ENCODE peak calls at places on chromosomes 7 and 10, in seven cellular contexts. X is naive thymus-derived CD4-positive, alpha-beta T cell; A is tibial artery; N is right cardiac atrium; G is mammary epithelial cell; Y is psoas muscle; D is uterus. K is an unnamed sample.

GRCh38 chr10:89646833-89647570 is 2.0 kb upstream of the PANK1 start:
- DNase-seq in X (no peak), A (no peak), N (no peak), G (no peak), Y (no peak), D (no peak), K (no peak)

GRCh38 chr7:42722726-42723125 is 189.1 kb downstream of the C7orf25 start:
- DNase-seq in X (no peak), A (no peak), N (no peak), G (no peak), Y (no peak), D (no peak), K (no peak)

GRCh38 chr7:96080021-96080420 is 241.9 kb downstream of the SLC25A13 start:
- DNase-seq in X (no peak), A (no peak), N (no peak), G (peak), Y (no peak), D (no peak), K (no peak)

GRCh38 chr7:94276797-94277196 is 117.9 kb upstream of the COL1A2 start:
- DNase-seq in X (no peak), A (no peak), N (no peak), G (peak), Y (no peak), D (no peak), K (no peak)

GRCh38 chr10:107552963-107553362 is 388.5 kb upstream of the SORCS1 start:
- DNase-seq in X (no peak), A (no peak), N (no peak), G (no peak), Y (no peak), D (no peak), K (no peak)

GRCh38 chr7:87375647-87376435 is 30.4 kb downstream of the CROT start:
- DNase-seq in X (no peak), A (no peak), N (no peak), G (no peak), Y (no peak), D (no peak), K (no peak)

GRCh38 chr7:86884152-86884551 is 175.3 kb downstream of the ELAPOR2 start:
- DNase-seq in X (no peak), A (no peak), N (no peak), G (no peak), Y (no peak), D (no peak), K (no peak)

GRCh38 chr7:132723506-132724081 is 147.3 kb upstream of the PLXNA4 start:
- DNase-seq in X (no peak), A (no peak), N (no peak), G (no peak), Y (no peak), D (no peak), K (no peak)

GRCh38 chr7:101222275-101222830 is 4.4 kb downstream of the ZNHIT1 start:
- DNase-seq in X (no peak), A (no peak), N (no peak), G (no peak), Y (no peak), D (no peak), K (no peak)

GRCh38 chr10:70729763-70730357 is 55.3 kb downstream of the TBATA start:
- DNase-seq in X (no peak), A (no peak), N (no peak), G (no peak), Y (no peak), D (no peak), K (no peak)

GRCh38 chr10:105056413-105056812 is 415.3 kb downstream of the SORCS3 start:
- DNase-seq in X (no peak), A (no peak), N (no peak), G (no peak), Y (no peak), D (no peak), K (no peak)

GRCh38 chr10:21260060-21260792 is 265.3 kb downstream of the SKIDA1 start:
- DNase-seq in X (no peak), A (no peak), N (peak), G (no peak), Y (peak), D (peak), K (no peak)

GRCh38 chr10:51246156-51246555 is 171.9 kb downstream of the PRKG1 start:
- DNase-seq in X (no peak), A (no peak), N (no peak), G (no peak), Y (no peak), D (no peak), K (no peak)

GRCh38 chr10:34001087-34001580 is 666.7 kb upstream of the NRP1 start:
- DNase-seq in X (no peak), A (no peak), N (no peak), G (no peak), Y (no peak), D (no peak), K (no peak)

GRCh38 chr7:36862685-36863375 is 138.5 kb upstream of the AOAH start:
- DNase-seq in X (no peak), A (no peak), N (no peak), G (peak), Y (no peak), D (no peak), K (no peak)

GRCh38 chr7:66047426-66047825 is 28.2 kb upstream of the ASL start:
- DNase-seq in X (no peak), A (no peak), N (no peak), G (peak), Y (peak), D (no peak), K (no peak)

GRCh38 chr7:129887865-129888264 is 64.9 kb downstream of the UBE2H start:
- DNase-seq in X (no peak), A (no peak), N (no peak), G (no peak), Y (no peak), D (no peak), K (no peak)

GRCh38 chr7:139016931-139017511 is 18.8 kb downstream of the ZC3HAV1L start:
- DNase-seq in X (peak), A (peak), N (peak), G (peak), Y (peak), D (peak), K (peak)

GRCh38 chr7:133529861-133530260 is 277.0 kb downstream of the EXOC4 start:
- DNase-seq in X (no peak), A (no peak), N (no peak), G (no peak), Y (no peak), D (no peak), K (no peak)

GRCh38 chr10:6602021-6602699 is 22.1 kb upstream of the PRKCQ start:
- DNase-seq in X (no peak), A (no peak), N (no peak), G (no peak), Y (no peak), D (no peak), K (no peak)

GRCh38 chr7:95772298-95772770 is at the start of gene DYNC1I1:
- DNase-seq in X (no peak), A (peak), N (peak), G (peak), Y (peak), D (peak), K (no peak)

GRCh38 chr7:31096882-31097258 is 44.8 kb downstream of the ADCYAP1R1 start:
- DNase-seq in X (no peak), A (no peak), N (no peak), G (no peak), Y (no peak), D (no peak), K (no peak)

GRCh38 chr10:11081413-11081812 is 63.7 kb downstream of the CELF2 start:
- DNase-seq in X (no peak), A (no peak), N (no peak), G (no peak), Y (no peak), D (no peak), K (no peak)

GRCh38 chr10:97974526-97975525 is 55.6 kb downstream of the CRTAC1 start:
- DNase-seq in X (no peak), A (no peak), N (no peak), G (no peak), Y (no peak), D (no peak), K (no peak)

GRCh38 chr7:72040641-72041040 is 371.5 kb downstream of the CALN1 start:
- DNase-seq in X (no peak), A (no peak), N (no peak), G (no peak), Y (no peak), D (no peak), K (no peak)

GRCh38 chr10:29598861-29599311 is 35.9 kb downstream of the SVIL start:
- DNase-seq in X (no peak), A (no peak), N (peak), G (peak), Y (no peak), D (peak), K (no peak)

GRCh38 chr7:138186951-138187351 is 110.7 kb downstream of the AKR1D1 start:
- DNase-seq in X (no peak), A (no peak), N (no peak), G (peak), Y (no peak), D (no peak), K (no peak)

GRCh38 chr10:16310440-16310839 is 126.4 kb upstream of the PTER start:
- DNase-seq in X (no peak), A (no peak), N (no peak), G (no peak), Y (no peak), D (no peak), K (no peak)

GRCh38 chr10:17335065-17335464 is 107.0 kb downstream of the VIM start:
- DNase-seq in X (no peak), A (no peak), N (no peak), G (peak), Y (no peak), D (no peak), K (no peak)

GRCh38 chr7:47482013-47482761 is 99.7 kb downstream of the TNS3 start:
- DNase-seq in X (no peak), A (peak), N (peak), G (peak), Y (peak), D (peak), K (no peak)

GRCh38 chr10:80464557-80465466 is 10.7 kb downstream of the TSPAN14 start:
- DNase-seq in X (no peak), A (no peak), N (no peak), G (no peak), Y (peak), D (no peak), K (no peak)

GRCh38 chr7:78510580-78511188 is 712.1 kb downstream of the PHTF2 start:
- DNase-seq in X (no peak), A (no peak), N (peak), G (peak), Y (no peak), D (no peak), K (no peak)

GRCh38 chr7:113394856-113395255 is 276.5 kb upstream of the SMIM30 start:
- DNase-seq in X (no peak), A (no peak), N (no peak), G (no peak), Y (no peak), D (no peak), K (no peak)

GRCh38 chr7:127514499-127514898 is 70.9 kb downstream of the GCC1 start:
- DNase-seq in X (peak), A (no peak), N (no peak), G (peak), Y (no peak), D (no peak), K (peak)

GRCh38 chr10:69051710-69052487 is 36.0 kb upstream of the SRGN start:
- DNase-seq in X (no peak), A (no peak), N (no peak), G (no peak), Y (no peak), D (no peak), K (no peak)

GRCh38 chr7:123039269-123039668 is 43.8 kb upstream of the TAS2R16 start:
- DNase-seq in X (no peak), A (no peak), N (no peak), G (no peak), Y (no peak), D (no peak), K (no peak)

GRCh38 chr7:123043642-123044041 is 48.1 kb upstream of the TAS2R16 start:
- DNase-seq in X (no peak), A (no peak), N (no peak), G (no peak), Y (no peak), D (no peak), K (no peak)

DNA sequence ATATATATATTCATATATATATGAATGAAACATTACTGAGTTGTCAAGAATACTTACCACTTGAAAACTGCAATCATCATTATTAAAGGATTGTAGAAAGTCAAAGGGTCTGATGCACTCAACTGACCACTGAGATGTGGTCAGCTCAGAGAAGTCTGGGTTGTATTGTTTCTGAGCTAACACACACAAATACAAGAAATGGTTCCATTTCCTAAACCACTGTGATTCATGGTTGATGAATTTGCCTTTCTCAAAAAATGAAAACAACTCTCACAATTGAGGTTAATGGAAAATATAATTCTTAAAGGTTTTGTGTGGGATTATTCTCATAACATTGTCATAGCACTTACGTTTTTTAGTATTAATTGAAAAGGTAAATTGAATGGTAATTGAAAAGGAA is 45.6 kb upstream of the TAS2R16 start:
- DNase-seq in X (no peak), A (no peak), N (no peak), G (no peak), Y (no peak), D (no peak), K (no peak)
- H3K27ac ChIP-seq in X (no peak), A (no peak), N (no peak), G (no peak), Y (no peak), D (no peak), K (no peak)

GRCh38 chr10:102394801-102395676 is 466 bp upstream of the NFKB2 start:
- DNase-seq in X (peak), A (peak), N (peak), G (peak), Y (peak), D (peak), K (peak)
- H3K4me3 ChIP-seq in X (peak), A (peak), N (peak), G (peak), Y (peak), D (peak), K (peak)

DNA sequence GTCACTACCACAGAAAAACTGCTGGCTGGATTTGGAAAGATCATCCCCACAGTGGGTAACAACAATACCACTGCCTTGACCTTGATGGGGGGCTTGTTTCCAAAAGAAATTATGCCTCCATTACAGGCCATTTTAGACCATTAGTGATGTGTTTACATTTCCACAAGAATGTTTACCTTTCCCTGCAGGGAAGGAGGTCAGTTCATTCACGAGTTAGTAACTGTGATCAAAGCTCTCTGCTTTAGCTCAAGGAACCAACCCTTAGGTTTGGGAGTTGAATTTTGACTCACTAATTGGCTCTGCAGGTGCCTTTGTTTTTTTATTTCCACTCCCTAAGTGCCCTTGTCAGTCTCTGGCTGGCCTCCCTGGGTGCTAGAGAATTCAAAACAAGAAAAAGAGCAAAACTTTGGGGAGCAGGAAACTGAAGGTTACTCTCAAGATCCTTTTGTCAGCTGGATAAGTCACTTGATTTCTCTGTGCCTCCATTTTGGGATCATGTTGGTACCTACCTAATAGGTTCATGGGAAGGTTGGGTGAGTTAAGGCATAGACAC is 41.1 kb upstream of the NUPR2 start:
- DNase-seq in X (no peak), A (no peak), N (no peak), G (no peak), Y (no peak), D (no peak), K (no peak)
- H3K27ac ChIP-seq in X (no peak), A (no peak), N (no peak), G (no peak), Y (no peak), D (no peak), K (no peak)

GRCh38 chr7:908159-908918 is 32.0 kb downstream of the GET4 start:
- DNase-seq in X (no peak), A (no peak), N (no peak), G (no peak), Y (no peak), D (no peak), K (no peak)

GRCh38 chr7:910931-911431 is 34.6 kb downstream of the GET4 start:
- DNase-seq in X (no peak), A (no peak), N (no peak), G (no peak), Y (no peak), D (no peak), K (no peak)

GRCh38 chr7:907158-907980 is 31.0 kb downstream of the GET4 start:
- DNase-seq in X (no peak), A (no peak), N (no peak), G (no peak), Y (peak), D (no peak), K (peak)

GRCh38 chr7:910441-910861 is 34.1 kb downstream of the GET4 start:
- DNase-seq in X (no peak), A (no peak), N (no peak), G (no peak), Y (no peak), D (no peak), K (no peak)

GRCh38 chr7:909358-910329 is 33.3 kb downstream of the GET4 start:
- DNase-seq in X (no peak), A (peak), N (peak), G (no peak), Y (peak), D (peak), K (peak)
- H3K4me3 ChIP-seq in X (peak), A (peak), N (no peak), G (peak), Y (peak), D (no peak), K (no peak)

DNA sequence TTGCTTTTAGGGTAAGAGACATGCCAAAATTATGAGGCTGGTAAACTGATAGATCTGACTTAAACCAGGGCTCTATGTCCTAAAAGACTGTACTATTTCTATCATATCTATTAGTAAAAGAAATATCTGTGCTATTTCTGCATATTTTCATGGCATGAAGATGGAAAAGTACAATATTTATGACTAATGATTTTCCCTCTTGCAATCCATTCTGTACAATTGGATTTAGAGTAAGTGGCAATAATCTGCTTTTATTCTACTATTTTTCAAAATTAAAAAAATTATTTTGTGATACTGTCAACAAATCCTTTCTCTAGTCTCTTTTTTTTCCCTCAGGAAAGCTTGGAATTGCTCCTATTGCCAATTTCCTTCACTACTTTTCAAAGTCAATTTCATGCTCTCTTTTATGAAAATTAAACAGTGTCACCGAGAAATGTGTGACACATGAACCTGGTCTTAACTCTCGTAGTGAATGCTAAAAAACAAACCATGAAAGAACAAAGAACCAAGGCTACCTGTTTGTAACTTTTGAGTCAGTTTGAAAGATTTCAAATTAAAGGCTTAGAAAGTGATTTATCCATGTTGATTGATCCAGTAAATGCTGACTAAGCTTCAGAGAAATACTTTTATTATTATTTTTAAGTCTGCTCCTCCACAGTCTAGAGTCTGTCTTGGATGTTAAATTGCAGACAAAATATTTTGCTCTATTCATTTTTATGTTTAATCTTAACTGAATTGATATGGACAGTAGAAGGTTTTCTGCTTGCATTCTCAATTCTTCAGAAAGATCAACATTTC is 262.7 kb upstream of the CHRM2 start:
- DNase-seq in X (no peak), A (no peak), N (no peak), G (no peak), Y (no peak), D (no peak), K (no peak)
- H3K27ac ChIP-seq in X (no peak), A (no peak), N (no peak), G (no peak), Y (no peak), D (no peak), K (no peak)

DNA sequence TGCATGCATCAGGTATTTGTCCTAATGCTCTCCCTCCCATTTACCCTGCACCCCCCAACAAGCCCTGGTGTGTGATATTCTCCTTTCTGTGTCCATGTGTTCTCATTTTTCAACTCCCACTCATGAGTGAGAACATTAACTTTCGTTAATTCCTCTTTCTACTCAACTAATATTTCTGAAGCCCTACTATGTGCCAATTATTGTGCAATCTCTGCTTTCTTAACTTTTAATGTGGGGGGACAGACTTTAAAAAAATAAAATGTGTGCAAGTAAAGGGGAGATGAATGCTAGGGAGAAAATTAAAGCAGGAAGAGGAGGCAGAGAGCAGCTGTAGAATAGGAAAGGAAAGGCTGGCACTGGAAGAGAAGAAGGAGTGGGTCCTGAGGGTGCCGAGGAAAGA is 954.0 kb upstream of the C7orf33 start:
- DNase-seq in X (no peak), A (no peak), N (no peak), G (no peak), Y (no peak), D (no peak), K (no peak)
- H3K4me3 ChIP-seq in X (no peak), A (no peak), N (no peak), G (no peak), Y (no peak), D (no peak), K (no peak)

DNA sequence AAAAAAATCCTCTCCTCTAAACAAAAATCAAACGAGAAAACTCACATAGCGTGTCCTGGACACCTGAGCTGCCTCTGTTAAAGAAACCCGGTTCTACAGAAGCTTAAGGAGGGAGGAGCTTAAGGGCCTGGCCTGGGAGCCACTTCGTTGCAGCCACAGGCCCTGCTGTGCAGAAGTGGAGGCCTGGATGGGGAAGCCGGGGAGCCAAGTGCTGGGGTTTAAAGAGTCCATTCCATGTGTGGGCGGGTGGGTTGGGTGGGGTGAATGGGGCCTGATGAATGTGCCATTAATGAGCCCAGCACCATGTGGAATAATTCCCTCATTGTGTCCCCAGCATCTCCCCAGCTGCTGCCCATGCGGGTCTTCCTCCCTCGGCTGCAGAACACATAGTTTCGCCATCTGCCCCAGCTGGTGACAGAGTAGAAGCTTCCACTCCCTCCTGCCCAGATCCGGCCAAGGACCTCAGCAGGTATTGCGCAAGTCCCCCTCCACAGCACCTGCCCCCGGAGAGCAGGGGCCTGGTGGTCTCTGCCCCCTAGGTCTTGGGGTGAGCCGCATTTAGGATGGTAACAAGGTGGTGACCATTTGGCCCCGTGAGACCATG is 127.8 kb upstream of the BTBD16 start:
- DNase-seq in X (no peak), A (no peak), N (no peak), G (peak), Y (no peak), D (no peak), K (no peak)
- H3K27ac ChIP-seq in X (no peak), A (peak), N (peak), G (no peak), Y (peak), D (no peak), K (no peak)

K was measured in CD4-positive, CD25-positive, alpha-beta regulatory T cell.